ENCODE peak calls at places on chromosomes 3 and 15, in four cellular contexts. M is fibroblast of lung, F is pancreas, V is GM06990. I is an unnamed sample.

GRCh38 chr15:57941816-57942215 is 123.7 kb downstream of the ALDH1A2 start:
- DNase-seq in F (no peak), V (no peak), M (no peak), I (no peak)

GRCh38 chr3:146536681-146537080 is 7.7 kb downstream of the PLSCR1 start:
- DNase-seq in M (peak; percentile 81), V (no peak), F (no peak), I (no peak)

GRCh38 chr3:69695443-69695842 is 43.8 kb upstream of the MITF start:
- DNase-seq in M (no peak), V (no peak), F (no peak), I (no peak)

GRCh38 chr3:126706631-126707030 is 2.6 kb downstream of the CHCHD6 start:
- DNase-seq in F (no peak), V (no peak), M (no peak), I (no peak)

GRCh38 chr15:31390029-31390428 is 63.4 kb downstream of the KLF13 start:
- DNase-seq in M (no peak), V (no peak), F (no peak), I (no peak)

GRCh38 chr3:2525968-2526367 is 427.3 kb downstream of the CNTN4 start:
- DNase-seq in F (no peak), M (no peak), V (no peak), I (no peak)

GRCh38 chr3:141441381-141442365 is 45.2 kb upstream of the RASA2 start:
- DNase-seq in M (peak; percentile 86), F (peak; percentile 60), V (peak; percentile 81), I (peak; percentile 79)

GRCh38 chr15:82999905-83000671 is 11.4 kb downstream of the C15orf40 start:
- DNase-seq in F (no peak), V (no peak), M (peak; percentile 60), I (peak; percentile 77)

GRCh38 chr15:28037969-28038640 is 61.0 kb downstream of the OCA2 start:
- DNase-seq in M (no peak), F (no peak), V (no peak), I (no peak)

GRCh38 chr15:33022629-33023028 is 171.9 kb downstream of the FMN1 start:
- DNase-seq in M (peak; percentile 67), F (no peak), V (no peak), I (no peak)

GRCh38 chr15:101558217-101558941 is 68.9 kb upstream of the PCSK6 start:
- DNase-seq in V (no peak), M (no peak), F (no peak), I (no peak)

GRCh38 chr3:185552358-185552877 is at the start of gene LIPH:
- DNase-seq in F (no peak), M (peak; percentile 39), V (no peak), I (peak; percentile 53)

GRCh38 chr15:35306361-35306981 is 221.4 kb upstream of the NANOGP8 start:
- DNase-seq in V (no peak), M (peak; percentile 91), F (no peak), I (no peak)

I was measured in GM13977.